ENCODE peak calls at places on chromosomes 6 and 20, in four cellular contexts. K, Q, O and A are unnamed samples.

GRCh38 chr6:127298475-127298874 is 31.8 kb downstream of the RNF146 start:
- DNase-seq in K (no peak), Q (no peak), O (no peak), A (no peak)

GRCh38 chr6:5398530-5398929 is 137.2 kb downstream of the FARS2 start:
- DNase-seq in K (peak; percentile 32), Q (peak; percentile 28), O (no peak), A (no peak)

GRCh38 chr6:12280458-12280857 is 9.7 kb upstream of the EDN1 start:
- DNase-seq in K (no peak), Q (no peak), O (no peak), A (no peak)

GRCh38 chr20:33653900-33654596 is 8.1 kb upstream of the C20orf144 start:
- DNase-seq in K (no peak), Q (no peak), O (no peak), A (no peak)

GRCh38 chr20:35257175-35257909 is 20.6 kb downstream of the MMP24OS start:
- DNase-seq in K (no peak), Q (no peak), O (no peak), A (no peak)

GRCh38 chr6:88725111-88725711 is 238.2 kb downstream of the RNGTT start:
- DNase-seq in K (no peak), Q (no peak), O (peak; percentile 26), A (no peak)

GRCh38 chr20:17969276-17969883 is 562 bp downstream of the MGME1 start:
- DNase-seq in K (peak; percentile 23), Q (peak; percentile 38), O (no peak), A (no peak)

GRCh38 chr20:44750081-44750805 is 4.6 kb downstream of the KCNK15 start:
- DNase-seq in K (peak; percentile 82), Q (no peak), O (no peak), A (no peak)

GRCh38 chr6:67606905-67607828 is 1027.9 kb upstream of the ADGRB3 start:
- DNase-seq in K (no peak), Q (peak; percentile 5), O (no peak), A (no peak)

GRCh38 chr20:56433221-56433879 is 21.3 kb downstream of the CASS4 start:
- DNase-seq in K (no peak), Q (no peak), O (no peak), A (no peak)

GRCh38 chr20:59074456-59074855 is 31.9 kb upstream of the PRELID3B start:
- DNase-seq in K (no peak), Q (no peak), O (no peak), A (no peak)

GRCh38 chr6:140018588-140018987 is 644.1 kb upstream of the CITED2 start:
- DNase-seq in K (no peak), Q (no peak), O (no peak), A (no peak)

GRCh38 chr6:15129872-15130271 is 116.0 kb upstream of the JARID2 start:
- DNase-seq in K (no peak), Q (no peak), O (no peak), A (no peak)

GRCh38 chr20:13771853-13772453 is 12.8 kb downstream of the ESF1 start:
- DNase-seq in K (no peak), Q (no peak), O (no peak), A (no peak)

GRCh38 chr20:9218412-9219001 is 149.6 kb downstream of the PLCB4 start:
- DNase-seq in K (peak; percentile 8), Q (no peak), O (no peak), A (no peak)

GRCh38 chr6:41474213-41474933 is 71.8 kb upstream of the FOXP4 start:
- DNase-seq in K (no peak), Q (no peak), O (no peak), A (no peak)

GRCh38 chr20:37564388-37565133 is 36.9 kb upstream of the BLCAP start:
- DNase-seq in K (peak; percentile 81), Q (peak; percentile 16), O (no peak), A (peak; percentile 77)

GRCh38 chr6:163311830-163312229 is 102.7 kb upstream of the QKI start:
- DNase-seq in K (no peak), Q (no peak), O (no peak), A (no peak)

GRCh38 chr6:157763129-157763893 is 59.7 kb upstream of the SNX9 start:
- DNase-seq in K (peak; percentile 92), Q (no peak), O (no peak), A (no peak)

GRCh38 chr6:11288065-11288464 is 55.6 kb upstream of the NEDD9 start:
- DNase-seq in K (no peak), Q (no peak), O (no peak), A (no peak)

GRCh38 chr6:73579851-73580246 is 59.0 kb upstream of the EEF1A1 start:
- DNase-seq in K (peak; percentile 42), Q (peak; percentile 26), O (peak; percentile 15), A (no peak)

GRCh38 chr6:49923826-49924225 is 40.1 kb downstream of the DEFB114 start:
- DNase-seq in K (no peak), Q (no peak), O (no peak), A (no peak)

GRCh38 chr6:153117986-153118886 is 12.8 kb downstream of the RGS17 start:
- DNase-seq in K (no peak), Q (no peak), O (peak; percentile 57), A (no peak)

GRCh38 chr20:63497946-63498935 is 642 bp downstream of the EEF1A2 start:
- DNase-seq in K (peak; percentile 71), Q (no peak), O (no peak), A (no peak)
- TF ChIP-seq SPI1 in K (no peak), Q (no peak), O (no peak), A (no peak)

GRCh38 chr6:31249184-31249583 is 22.7 kb downstream of the HLA-C start:
- DNase-seq in K (no peak), Q (no peak), O (no peak), A (no peak)
- TF ChIP-seq SPI1 in K (no peak), Q (no peak), O (no peak), A (no peak)

GRCh38 chr6:17197607-17198006 is 83.6 kb upstream of the RBM24 start:
- DNase-seq in K (no peak), Q (no peak), O (no peak), A (no peak)

GRCh38 chr6:17193376-17193775 is 87.8 kb upstream of the RBM24 start:
- DNase-seq in K (no peak), Q (no peak), O (no peak), A (no peak)
- TF ChIP-seq SPI1 in K (no peak), Q (no peak), O (no peak), A (no peak)

DNA sequence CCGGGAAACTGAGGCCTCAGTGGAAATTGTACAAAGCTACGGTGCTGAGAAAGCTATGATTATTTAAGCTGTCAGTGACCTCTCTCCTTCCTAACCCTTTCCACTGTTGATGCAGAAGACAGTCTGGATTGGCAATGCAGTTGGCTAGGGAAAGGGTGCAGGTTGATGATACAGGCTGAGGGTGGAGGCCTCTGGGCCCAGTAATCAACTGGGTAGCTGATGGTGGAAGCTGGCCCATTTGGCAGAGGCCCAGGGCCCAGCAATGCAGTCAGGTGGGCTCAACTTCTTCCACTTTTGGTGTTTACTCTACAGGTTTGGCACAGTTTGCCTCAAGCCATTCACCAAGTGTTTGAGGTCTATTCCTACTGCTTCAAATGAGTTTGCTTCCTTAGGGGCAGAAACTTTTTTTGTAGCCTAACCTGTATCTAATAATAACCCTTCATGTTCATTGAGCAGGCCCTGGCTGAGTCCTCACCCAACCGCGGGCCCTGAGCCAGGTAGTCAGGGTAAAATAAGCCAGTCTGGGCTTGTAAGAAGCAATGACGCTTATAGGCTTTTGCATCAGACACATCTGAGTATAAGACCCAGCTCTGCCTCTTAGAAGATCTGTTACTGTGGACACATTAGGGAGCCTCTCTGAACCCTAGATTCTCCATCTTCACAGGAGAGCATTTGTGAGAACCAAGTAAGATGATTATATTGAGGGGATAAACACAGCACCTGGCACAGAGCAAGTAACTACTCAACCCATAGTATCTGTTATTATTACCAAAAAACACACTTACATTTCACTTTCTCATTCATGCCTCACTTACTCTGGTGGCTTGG is 12.0 kb downstream of the BCL2L1 start:
- DNase-seq in K (no peak), Q (no peak), O (no peak), A (no peak)
- TF ChIP-seq SPI1 in K (no peak), Q (no peak), O (no peak), A (no peak)

GRCh38 chr20:15061955-15062354 is 724.5 kb upstream of the FLRT3 start:
- DNase-seq in K (no peak), Q (no peak), O (no peak), A (no peak)

GRCh38 chr20:15056231-15056630 is 718.8 kb upstream of the FLRT3 start:
- DNase-seq in K (no peak), Q (no peak), O (no peak), A (no peak)

GRCh38 chr20:15061061-15061430 is 723.6 kb upstream of the FLRT3 start:
- DNase-seq in K (no peak), Q (no peak), O (no peak), A (no peak)

GRCh38 chr20:15060265-15061060 is 723.1 kb upstream of the FLRT3 start:
- DNase-seq in K (no peak), Q (no peak), O (no peak), A (no peak)

GRCh38 chr20:15058836-15059235 is 721.4 kb upstream of the FLRT3 start:
- DNase-seq in K (no peak), Q (no peak), O (no peak), A (no peak)
- TF ChIP-seq SPI1 in K (no peak), Q (no peak), O (no peak), A (no peak)

GRCh38 chr6:22147983-22148797 is 148.6 kb downstream of the PRL start:
- DNase-seq in K (no peak), Q (no peak), O (no peak), A (no peak)

GRCh38 chr6:22146581-22147468 is 150.0 kb downstream of the PRL start:
- DNase-seq in K (no peak), Q (no peak), O (no peak), A (no peak)

GRCh38 chr6:22145294-22145693 is 151.5 kb downstream of the PRL start:
- DNase-seq in K (no peak), Q (no peak), O (no peak), A (no peak)

GRCh38 chr6:22147469-22147815 is 149.4 kb downstream of the PRL start:
- DNase-seq in K (no peak), Q (no peak), O (no peak), A (no peak)

GRCh38 chr6:22145823-22146379 is 150.9 kb downstream of the PRL start:
- DNase-seq in K (no peak), Q (peak; percentile 49), O (no peak), A (no peak)
- TF ChIP-seq SPI1 in K (no peak), Q (no peak), O (no peak), A (no peak)

GRCh38 chr20:11918280-11918952 is 723 bp downstream of the BTBD3 start:
- DNase-seq in K (no peak), Q (no peak), O (no peak), A (no peak)
- TF ChIP-seq SPI1 in K (no peak), Q (no peak), O (no peak), A (no peak)

DNA sequence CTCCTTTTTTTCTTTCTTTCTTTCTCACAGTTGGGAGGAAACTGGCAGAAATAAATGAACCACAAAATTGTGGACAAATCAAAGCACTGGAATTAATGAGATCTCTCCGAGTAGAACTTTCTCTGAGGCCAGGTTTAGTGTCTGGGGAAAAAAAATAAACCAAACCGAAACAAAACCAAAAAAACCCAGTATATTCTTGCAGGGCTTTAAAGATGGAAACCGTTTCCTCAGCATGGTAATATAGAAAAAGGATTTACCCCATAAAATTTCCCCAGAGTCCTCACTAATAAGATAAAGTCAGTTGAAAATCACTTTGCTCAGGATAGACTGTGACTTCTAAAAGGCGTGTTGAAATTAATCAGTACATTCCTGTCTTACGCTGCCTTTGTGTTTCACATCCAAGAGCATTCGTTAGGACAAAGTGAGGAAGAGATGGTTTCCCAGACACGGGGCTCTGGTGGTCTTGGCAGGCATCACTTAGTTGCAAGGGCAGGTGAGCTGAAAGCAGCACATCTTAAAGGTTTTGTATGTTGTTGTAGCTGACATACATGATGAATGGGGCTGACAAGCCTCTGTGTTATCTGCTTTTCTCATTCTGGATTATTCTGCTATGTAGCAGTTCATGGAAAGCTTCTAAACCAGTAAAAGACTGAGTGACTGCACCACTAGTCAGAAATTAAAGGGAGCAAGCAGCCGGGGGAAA is 85.1 kb upstream of the PRL start:
- DNase-seq in K (no peak), Q (no peak), O (no peak), A (no peak)
- TF ChIP-seq SPI1 in K (no peak), Q (no peak), O (no peak), A (no peak)